ENCODE peak calls at places on chromosomes 6 and 20, in seven cellular contexts. B, T, A, M, S, L and C are unnamed samples. For H3K9me3, the result is how much of the 10 kb centered on the place peaks cover.

GRCh38 chr6:88374556-88374955 is 208.4 kb upstream of the CNR1 start:
- DNase-seq in B (no peak), T (no peak), A (no peak), M (no peak), S (no peak), L (no peak), C (no peak)

GRCh38 chr6:157528931-157529653 is 148.1 kb downstream of the ZDHHC14 start:
- DNase-seq in B (no peak), T (peak), A (peak), M (no peak), S (no peak), L (no peak), C (peak)

GRCh38 chr6:44049989-44050871 is 77.0 kb downstream of the MRPL14 start:
- DNase-seq in B (no peak), T (no peak), A (peak), M (no peak), S (no peak), L (peak), C (peak)

GRCh38 chr6:72946766-72947165 is 278.5 kb downstream of the KHDC1L start:
- DNase-seq in B (no peak), T (no peak), A (peak), M (no peak), S (no peak), L (peak), C (no peak)

GRCh38 chr6:139982652-139983051 is 608.2 kb upstream of the CITED2 start:
- DNase-seq in B (no peak), T (peak), A (peak), M (no peak), S (no peak), L (peak), C (no peak)

GRCh38 chr6:149942461-149942829 is 631 bp downstream of the ULBP2 start:
- DNase-seq in B (no peak), T (no peak), A (no peak), M (no peak), S (no peak), L (peak), C (no peak)

GRCh38 chr20:58892932-58893224 is 40.4 kb downstream of the GNAS start:
- DNase-seq in B (peak), T (no peak), A (no peak), M (no peak), S (no peak), L (no peak), C (no peak)

GRCh38 chr6:136706431-136706830 is 85.8 kb downstream of the MAP3K5 start:
- DNase-seq in B (no peak), T (no peak), A (no peak), M (no peak), S (no peak), L (no peak), C (no peak)

GRCh38 chr6:126170875-126171489 is 168.9 kb upstream of the CENPW start:
- DNase-seq in B (peak), T (peak), A (peak), M (no peak), S (no peak), L (peak), C (no peak)

GRCh38 chr6:54238407-54238806 is 69.8 kb upstream of the TINAG start:
- DNase-seq in B (no peak), T (no peak), A (peak), M (no peak), S (no peak), L (peak), C (no peak)

GRCh38 chr6:161082215-161082614 is 90.6 kb downstream of the MAP3K4 start:
- DNase-seq in B (no peak), T (no peak), A (no peak), M (no peak), S (no peak), L (no peak), C (no peak)

GRCh38 chr6:7692453-7692784 is 33.5 kb upstream of the BMP6 start:
- DNase-seq in B (no peak), T (no peak), A (no peak), M (no peak), S (no peak), L (no peak), C (no peak)

GRCh38 chr20:688809-689208 is 13.2 kb upstream of the SCRT2 start:
- DNase-seq in B (no peak), T (no peak), A (no peak), M (no peak), S (no peak), L (peak), C (no peak)

GRCh38 chr6:45607818-45608217 is 230.1 kb upstream of the SUPT3H start:
- DNase-seq in B (no peak), T (no peak), A (peak), M (no peak), S (no peak), L (peak), C (no peak)

GRCh38 chr6:7649037-7649810 is 59.2 kb downstream of the SNRNP48 start:
- DNase-seq in B (no peak), T (no peak), A (no peak), M (no peak), S (no peak), L (no peak), C (no peak)

GRCh38 chr6:38322123-38322522 is 317.6 kb downstream of the BTBD9 start:
- DNase-seq in B (no peak), T (no peak), A (no peak), M (no peak), S (no peak), L (no peak), C (no peak)

GRCh38 chr6:135576055-135576454 is 78.5 kb upstream of the AHI1 start:
- DNase-seq in B (no peak), T (no peak), A (no peak), M (no peak), S (no peak), L (peak), C (no peak)

GRCh38 chr6:301526-301925 is 9.2 kb downstream of the DUSP22 start:
- DNase-seq in B (no peak), T (no peak), A (no peak), M (no peak), S (no peak), L (no peak), C (no peak)
- H3K9me3 ChIP-seq in B (under half), T (under half), A (under half), M (under half), S (under half), L (under half), C (under half)

GRCh38 chr6:110537208-110538123 is 61.1 kb upstream of the SLC22A16 start:
- DNase-seq in B (no peak), T (peak), A (peak), M (no peak), S (no peak), L (peak), C (no peak)
- H3K9me3 ChIP-seq in B (under half), T (under half), A (under half), M (under half), S (under half), L (under half), C (under half)

GRCh38 chr20:56091635-56092180 is 86.4 kb upstream of the CBLN4 start:
- DNase-seq in B (no peak), T (no peak), A (no peak), M (no peak), S (no peak), L (no peak), C (no peak)
- H3K9me3 ChIP-seq in B (under half), T (under half), A (under half), M (under half), S (under half), L (under half), C (under half)

GRCh38 chr6:168273483-168274045 is 46.0 kb downstream of the DACT2 start:
- DNase-seq in B (no peak), T (no peak), A (no peak), M (no peak), S (no peak), L (no peak), C (no peak)
- H3K9me3 ChIP-seq in B (under half), T (under half), A (under half), M (under half), S (under half), L (under half), C (under half)

GRCh38 chr6:84967389-84967788 is 203.0 kb upstream of the TBX18 start:
- DNase-seq in B (peak), T (peak), A (peak), M (no peak), S (no peak), L (peak), C (no peak)

GRCh38 chr6:84967965-84968364 is 203.6 kb upstream of the TBX18 start:
- DNase-seq in B (no peak), T (no peak), A (no peak), M (no peak), S (no peak), L (no peak), C (no peak)
- H3K9me3 ChIP-seq in B (under half), T (under half), A (under half), M (under half), S (under half), L (under half), C (under half)

DNA sequence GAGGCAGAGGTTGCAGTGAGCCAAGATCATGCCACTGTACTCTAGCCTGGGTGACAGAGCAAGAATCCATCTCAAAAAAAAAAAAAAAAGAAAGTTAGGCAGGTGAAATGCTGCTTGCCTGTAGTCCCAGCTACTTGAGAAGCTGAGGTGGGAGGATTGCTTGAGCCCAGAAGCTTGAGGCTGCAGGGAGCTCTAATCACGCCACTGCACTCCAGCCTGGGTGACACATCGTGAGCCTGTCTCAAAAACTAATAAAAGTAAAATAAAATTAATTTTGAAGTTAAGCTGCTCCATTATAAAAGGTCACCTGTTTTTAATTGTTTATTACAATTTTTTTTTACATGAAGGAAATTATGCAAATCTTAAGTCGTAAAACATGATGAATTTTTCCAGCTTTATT is 23.2 kb upstream of the SAMHD1 start:
- DNase-seq in B (no peak), T (no peak), A (no peak), M (no peak), S (no peak), L (no peak), C (no peak)
- H3K9me3 ChIP-seq in B (under half), T (under half), A (under half), M (under half), S (under half), L (under half), C (under half)

GRCh38 chr6:343226-343935 is 48.2 kb upstream of the IRF4 start:
- DNase-seq in B (no peak), T (no peak), A (no peak), M (peak), S (no peak), L (no peak), C (no peak)
- H3K9me3 ChIP-seq in B (under half), T (under half), A (under half), M (under half), S (under half), L (under half), C (under half)

DNA sequence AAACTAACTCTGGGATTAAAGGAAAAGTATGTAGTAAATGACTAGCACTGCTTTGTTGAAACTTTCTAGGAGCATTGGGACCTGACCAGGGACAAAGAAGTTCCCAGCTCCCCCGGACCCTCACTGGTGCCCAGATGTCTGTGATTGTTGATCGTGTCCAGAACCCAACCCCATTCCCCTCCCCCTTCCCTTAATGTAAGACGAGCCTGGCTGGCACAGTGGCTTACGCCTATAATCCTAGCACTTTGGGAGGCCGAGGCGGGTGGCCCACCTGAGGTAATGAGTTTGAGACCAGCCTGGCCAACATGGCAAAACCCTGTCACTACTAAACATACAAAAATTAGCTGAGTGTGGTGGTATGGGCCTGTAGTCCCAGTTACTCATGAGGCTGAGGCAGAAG is 750.3 kb downstream of the CBLN4 start:
- DNase-seq in B (no peak), T (no peak), A (no peak), M (peak), S (no peak), L (no peak), C (no peak)
- H3K9me3 ChIP-seq in B (under half), T (under half), A (under half), M (under half), S (under half), L (under half), C (under half)

DNA sequence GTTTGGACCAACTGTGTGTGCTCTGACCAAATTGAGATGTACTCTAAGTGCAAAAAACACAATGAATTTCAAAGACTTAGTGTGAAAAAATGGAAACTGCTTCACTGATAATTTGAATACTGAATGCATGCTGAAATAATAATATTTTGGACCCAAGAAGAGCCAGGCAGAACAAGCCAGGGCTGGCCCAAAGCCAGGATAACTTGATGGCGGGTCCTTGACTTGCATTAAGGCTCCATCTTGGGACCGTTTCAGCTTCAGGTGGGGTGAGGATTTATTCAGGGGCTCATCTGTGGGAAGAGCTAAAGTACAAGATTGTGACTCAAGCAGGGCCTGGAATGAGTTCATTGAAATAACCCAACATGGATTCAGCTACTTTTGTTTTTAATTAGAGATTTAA is 921.9 kb downstream of the QKI start:
- DNase-seq in B (no peak), T (no peak), A (no peak), M (no peak), S (no peak), L (no peak), C (no peak)
- H3K9me3 ChIP-seq in B (under half), T (under half), A (under half), M (under half), S (under half), L (under half), C (under half)

GRCh38 chr6:169861431-169862045 is 110.1 kb downstream of the ERMARD start:
- DNase-seq in B (no peak), T (no peak), A (no peak), M (peak), S (no peak), L (no peak), C (no peak)

GRCh38 chr6:169864148-169865030 is 113.0 kb downstream of the ERMARD start:
- DNase-seq in B (peak), T (no peak), A (no peak), M (peak), S (no peak), L (no peak), C (no peak)

GRCh38 chr6:169863710-169864109 is 112.3 kb downstream of the ERMARD start:
- DNase-seq in B (no peak), T (no peak), A (no peak), M (no peak), S (no peak), L (no peak), C (no peak)

GRCh38 chr6:169863149-169863525 is 111.7 kb downstream of the ERMARD start:
- DNase-seq in B (no peak), T (no peak), A (no peak), M (peak), S (no peak), L (no peak), C (no peak)

DNA sequence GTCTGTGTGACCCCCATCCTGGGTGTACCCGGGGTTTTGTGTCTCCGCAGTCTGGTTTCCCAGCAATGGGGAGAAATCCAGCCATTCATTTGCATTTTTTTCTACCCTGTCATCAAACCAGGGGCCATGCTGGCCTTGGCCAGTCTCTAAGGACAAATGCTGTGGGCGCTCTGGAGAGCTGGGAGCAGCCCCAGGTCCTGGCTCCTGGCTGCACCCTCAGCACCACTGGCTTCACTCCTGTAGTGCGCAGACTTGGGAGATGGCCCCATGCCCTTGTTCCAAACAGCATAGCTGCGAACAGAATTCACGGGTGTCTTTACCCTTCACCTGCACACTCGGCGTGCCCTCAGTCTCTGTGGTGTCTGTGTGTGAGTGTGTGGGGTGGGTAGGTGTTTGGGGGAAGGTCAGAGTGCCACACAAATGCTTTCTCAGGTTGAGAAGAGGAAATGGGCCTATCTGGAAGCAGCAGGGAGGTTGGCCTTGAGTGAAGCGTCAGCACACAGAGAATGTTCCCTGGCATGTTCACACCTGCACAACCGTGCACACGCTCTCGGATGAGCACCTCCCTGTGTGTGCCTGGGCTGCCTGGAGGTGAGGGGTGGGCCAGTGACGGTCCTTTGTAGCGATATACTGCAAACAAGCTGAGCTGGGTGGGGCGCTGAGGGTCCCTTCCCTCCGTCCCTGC is 111.2 kb downstream of the ERMARD start:
- DNase-seq in B (no peak), T (no peak), A (no peak), M (peak), S (no peak), L (no peak), C (no peak)
- H3K9me3 ChIP-seq in B (under half), T (under half), A (under half), M (under half), S (under half), L (under half), C (under half)